ENCODE peak calls at places on chromosomes 11 and 22, in eight cellular contexts. W is endothelial cell of umbilical vein, F is K562, J is HCT116, Y is HepG2, B is SK-N-SH, K is H1, X is GM12878. R is an unnamed sample.

GRCh38 chr11:70200212-70200844 is 2.8 kb upstream of the FADD start:
- DNase-seq in J (no peak), F (no peak), Y (peak), K (no peak), X (no peak), W (no peak), B (no peak), R (no peak)

GRCh38 chr22:33329398-33329797 is 271.2 kb upstream of the SYN3 start:
- DNase-seq in F (no peak), X (no peak), W (no peak), K (no peak), B (no peak), J (no peak), Y (peak), R (no peak)

GRCh38 chr11:66330931-66331330 is 5.3 kb downstream of the RIN1 start:
- DNase-seq in J (no peak), W (no peak), X (no peak), F (no peak), K (no peak), Y (no peak), B (no peak), R (no peak)

GRCh38 chr22:24185001-24185500 is 3.8 kb downstream of the SUSD2 start:
- DNase-seq in K (no peak), B (peak), X (no peak), J (no peak), Y (no peak), F (no peak), W (no peak), R (no peak)

GRCh38 chr11:34183840-34184358 is 78.5 kb downstream of the NAT10 start:
- DNase-seq in F (no peak), W (no peak), B (no peak), K (no peak), X (no peak), J (no peak), Y (no peak), R (no peak)

GRCh38 chr11:2271077-2271326 is 614 bp upstream of the ASCL2 start:
- DNase-seq in X (no peak), J (no peak), F (peak), K (no peak), Y (no peak), W (no peak), B (no peak), R (no peak)

GRCh38 chr11:76662656-76663460 is 7.7 kb downstream of the LRRC32 start:
- DNase-seq in K (no peak), B (no peak), F (no peak), W (no peak), X (no peak), J (no peak), Y (no peak), R (no peak)

GRCh38 chr11:94017446-94017845 is 3.7 kb upstream of the HEPHL1 start:
- DNase-seq in X (no peak), W (no peak), K (no peak), F (no peak), J (no peak), Y (no peak), B (no peak), R (no peak)

GRCh38 chr11:117918366-117919255 is 10.6 kb downstream of the TMPRSS13 start:
- DNase-seq in J (no peak), X (no peak), B (no peak), K (no peak), F (no peak), W (no peak), Y (no peak), R (no peak)

GRCh38 chr11:57378166-57378565 is 2.8 kb downstream of the PRG3 start:
- DNase-seq in W (no peak), X (no peak), J (no peak), Y (peak), K (no peak), F (no peak), B (no peak), R (no peak)

GRCh38 chr11:115933564-115933963 is 429.3 kb upstream of the CADM1 start:
- DNase-seq in W (no peak), Y (no peak), J (no peak), F (no peak), B (no peak), X (no peak), K (no peak), R (no peak)

GRCh38 chr11:43644626-43645299 is 35.8 kb upstream of the HSD17B12 start:
- DNase-seq in B (no peak), W (no peak), K (no peak), J (no peak), Y (peak), X (no peak), F (peak), R (no peak)

GRCh38 chr11:68872216-68873003 is 30.7 kb upstream of the CPT1A start:
- DNase-seq in X (no peak), K (no peak), B (no peak), W (peak), J (no peak), F (no peak), Y (no peak), R (peak)

GRCh38 chr11:100785148-100785983 is 98.3 kb downstream of the ARHGAP42 start:
- DNase-seq in B (no peak), F (no peak), W (no peak), Y (peak), K (no peak), X (no peak), J (no peak), R (no peak)

GRCh38 chr11:124863137-124863825 is 2.0 kb upstream of the ROBO3 start:
- DNase-seq in X (no peak), Y (peak), J (no peak), B (peak), W (no peak), F (no peak), K (no peak), R (no peak)

GRCh38 chr22:48491451-48491941 is 1336.2 kb downstream of the BRD1 start:
- DNase-seq in Y (no peak), J (no peak), W (no peak), X (no peak), B (no peak), K (no peak), F (no peak), R (no peak)

GRCh38 chr11:57094206-57094940 is 87.4 kb upstream of the LRRC55 start:
- DNase-seq in Y (no peak), K (no peak), B (no peak), X (no peak), W (no peak), F (no peak), J (no peak), R (no peak)

GRCh38 chr11:101009685-101010055 is 119.9 kb downstream of the PGR start:
- DNase-seq in X (no peak), B (no peak), K (no peak), J (no peak), F (no peak), Y (no peak), W (no peak), R (no peak)

GRCh38 chr11:70265341-70265740 is 5.1 kb upstream of the PPFIA1 start:
- DNase-seq in B (no peak), W (no peak), Y (no peak), X (no peak), J (no peak), K (no peak), F (no peak), R (peak)

GRCh38 chr11:86735462-86736302 is 63.3 kb upstream of the ME3 start:
- DNase-seq in F (no peak), X (no peak), J (no peak), K (no peak), Y (no peak), B (no peak), W (peak), R (no peak)

GRCh38 chr11:131839326-131839725 is 468.9 kb downstream of the NTM start:
- DNase-seq in X (no peak), F (no peak), K (no peak), B (no peak), W (peak), J (no peak), Y (no peak), R (no peak)

GRCh38 chr11:36374726-36375125 is 78.6 kb downstream of the PRR5L start:
- DNase-seq in W (no peak), F (no peak), Y (no peak), J (no peak), K (no peak), X (no peak), B (no peak), R (no peak)

GRCh38 chr11:36375348-36376314 is 79.5 kb downstream of the PRR5L start:
- DNase-seq in X (no peak), F (no peak), K (no peak), W (peak), J (no peak), B (peak), Y (no peak), R (no peak)

GRCh38 chr11:36377759-36378553 is 81.9 kb downstream of the PRR5L start:
- DNase-seq in B (no peak), K (no peak), Y (no peak), X (no peak), F (no peak), J (no peak), W (no peak), R (no peak)

GRCh38 chr11:36376888-36377758 is 81.0 kb downstream of the PRR5L start:
- DNase-seq in Y (no peak), W (peak), J (no peak), B (peak), X (no peak), K (peak), F (no peak), R (no peak)

DNA sequence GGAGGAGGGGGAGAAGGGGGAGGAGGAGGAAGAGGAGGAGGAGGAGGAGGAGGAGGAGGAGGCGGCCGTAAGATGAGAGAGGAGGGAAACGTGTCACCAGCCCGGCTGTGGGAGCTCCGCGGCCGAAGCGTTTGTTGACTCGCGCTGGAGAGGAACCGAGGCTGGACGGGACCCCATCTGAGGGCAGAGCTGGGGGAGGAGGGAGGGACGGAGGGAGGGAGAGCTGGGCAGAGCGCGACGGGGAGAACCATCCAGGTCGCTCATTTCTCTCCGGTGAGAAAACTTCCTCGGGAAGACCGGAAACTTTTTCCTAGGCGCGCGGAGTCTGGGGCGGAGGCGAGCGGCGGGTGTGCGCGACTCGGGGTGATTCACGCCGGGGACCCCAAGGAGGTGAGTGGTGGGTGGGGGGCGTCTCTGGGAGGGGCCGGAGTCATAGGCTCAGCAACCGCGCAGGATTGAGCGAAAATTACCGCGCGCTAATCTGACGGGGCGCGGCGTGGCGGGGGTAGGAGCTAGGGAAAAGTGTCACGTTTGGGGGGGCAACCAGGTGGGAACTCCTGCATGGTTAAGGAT is 80.3 kb downstream of the PRR5L start:
- DNase-seq in K (no peak), J (no peak), X (no peak), W (peak), B (peak), F (no peak), Y (no peak), R (no peak)
- H3K9ac ChIP-seq in K (peak), J (no peak), X (no peak), W (no peak), B (no peak), F (no peak), Y (no peak), R (peak)

GRCh38 chr11:62775646-62776045 is 4.5 kb downstream of the TAF6L start:
- DNase-seq in X (no peak), J (no peak), F (no peak), Y (no peak), B (no peak), K (no peak), W (no peak), R (no peak)

GRCh38 chr11:62774407-62774806 is 3.2 kb downstream of the TAF6L start:
- DNase-seq in F (no peak), W (no peak), K (no peak), B (no peak), X (no peak), J (no peak), Y (no peak), R (no peak)

GRCh38 chr11:62778441-62778840 is 7.2 kb downstream of the TAF6L start:
- DNase-seq in K (no peak), B (no peak), Y (no peak), W (no peak), F (peak), J (no peak), X (no peak), R (no peak)

GRCh38 chr11:62777389-62777788 is 6.2 kb downstream of the TAF6L start:
- DNase-seq in J (no peak), K (no peak), W (no peak), X (no peak), F (peak), B (no peak), Y (no peak), R (no peak)
- TF ChIP-seq POLR2AphosphoS5 in J (no peak), K (no peak), W (no peak), X (no peak), F (no peak), B (no peak), Y (no peak), R (no peak)

GRCh38 chr11:121446752-121447156 is 5.4 kb upstream of the SORL1 start:
- DNase-seq in K (no peak), W (peak), X (no peak), B (peak), F (no peak), Y (peak), J (no peak), R (no peak)

GRCh38 chr11:121448431-121448941 is 3.6 kb upstream of the SORL1 start:
- DNase-seq in F (no peak), X (no peak), W (no peak), K (no peak), J (no peak), B (no peak), Y (no peak), R (no peak)

GRCh38 chr11:121444508-121444907 is 7.6 kb upstream of the SORL1 start:
- DNase-seq in X (no peak), K (no peak), W (no peak), F (no peak), Y (no peak), J (no peak), B (no peak), R (no peak)

GRCh38 chr11:121443688-121444275 is 8.3 kb upstream of the SORL1 start:
- DNase-seq in F (no peak), B (no peak), W (no peak), X (no peak), J (no peak), K (no peak), Y (no peak), R (no peak)

DNA sequence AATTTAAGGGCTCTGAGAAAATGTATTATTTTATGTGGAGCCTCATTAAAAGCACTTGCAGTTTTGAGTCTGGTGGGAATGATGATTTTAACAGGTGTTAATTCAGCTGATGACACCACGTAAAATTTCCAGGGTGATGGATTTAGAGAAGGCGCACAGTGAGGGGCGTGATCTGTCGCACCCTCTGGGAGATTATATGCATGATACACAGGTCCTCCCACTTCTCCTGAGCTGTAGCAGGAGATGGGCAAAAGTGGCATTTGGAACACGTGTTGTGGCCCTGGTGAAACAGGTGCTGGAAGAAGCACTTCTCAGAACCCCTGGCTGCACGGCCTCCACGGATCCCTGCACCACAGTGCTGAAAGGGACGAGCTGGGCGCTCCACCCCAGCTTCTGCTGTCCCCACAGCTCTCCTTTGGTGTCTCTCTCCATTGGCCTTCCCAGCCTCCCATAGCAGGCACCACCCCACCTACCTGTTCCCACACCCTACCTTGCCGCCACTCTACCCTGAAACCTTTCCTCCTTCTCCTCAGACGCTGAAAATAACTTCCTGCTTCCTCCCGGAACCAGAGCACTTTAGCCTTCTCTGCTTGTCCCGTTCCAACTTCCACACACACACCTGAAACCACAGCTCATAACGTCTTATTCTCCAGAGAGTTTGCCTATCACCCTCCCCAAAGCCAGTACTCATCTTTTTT is 6.9 kb upstream of the SORL1 start:
- DNase-seq in Y (no peak), X (no peak), B (no peak), J (no peak), W (no peak), K (no peak), F (no peak), R (no peak)
- H3K9ac ChIP-seq in Y (no peak), X (peak), B (no peak), J (no peak), W (no peak), K (no peak), F (no peak), R (no peak)

GRCh38 chr11:9052316-9052715 is 39.1 kb downstream of the SCUBE2 start:
- DNase-seq in Y (no peak), J (no peak), W (no peak), X (no peak), F (no peak), B (no peak), K (no peak), R (no peak)

GRCh38 chr11:9046376-9046775 is 42.6 kb upstream of the NRIP3 start:
- DNase-seq in X (no peak), Y (no peak), F (no peak), W (no peak), J (no peak), B (no peak), K (no peak), R (no peak)

GRCh38 chr11:9053631-9054030 is 37.8 kb downstream of the SCUBE2 start:
- DNase-seq in J (no peak), B (no peak), Y (no peak), W (no peak), X (no peak), F (no peak), K (no peak), R (no peak)

DNA sequence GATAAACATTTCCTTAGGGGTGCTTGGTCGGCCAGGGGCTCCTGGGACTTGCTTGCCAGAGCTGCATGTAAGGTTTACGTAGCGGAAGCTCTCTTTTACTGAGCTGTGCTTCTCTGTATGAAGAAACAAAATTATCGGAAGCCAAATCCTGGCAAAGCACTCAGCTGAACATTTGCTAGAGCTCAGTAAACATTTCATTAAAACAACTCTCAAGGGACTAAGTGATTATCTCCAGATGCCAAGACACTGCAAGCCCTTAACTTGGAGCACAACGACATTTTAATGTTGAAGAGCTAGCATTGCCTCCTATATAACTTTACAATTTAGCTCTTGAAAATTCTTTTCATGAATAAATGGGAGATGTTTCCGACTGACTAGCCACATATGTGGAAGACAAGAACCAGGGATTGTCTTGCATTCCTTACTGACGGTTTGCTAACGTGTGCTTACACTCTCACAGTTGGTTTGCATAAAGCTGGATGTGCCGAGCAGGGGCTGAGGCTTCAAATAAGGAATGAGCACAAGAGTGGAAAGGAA is 43.3 kb downstream of the SCUBE2 start:
- DNase-seq in K (no peak), Y (no peak), B (no peak), X (no peak), W (no peak), F (no peak), J (no peak), R (peak)
- TF ChIP-seq POLR2AphosphoS5 in K (no peak), Y (no peak), B (no peak), X (no peak), W (no peak), F (no peak), J (no peak), R (peak)

GRCh38 chr11:111676878-111677585 is 74.8 kb downstream of the SIK2 start:
- DNase-seq in K (no peak), X (no peak), J (peak), W (peak), Y (no peak), B (no peak), F (no peak), R (no peak)
- H3K9ac ChIP-seq in K (no peak), X (no peak), J (no peak), W (no peak), Y (no peak), B (no peak), F (no peak), R (no peak)

GRCh38 chr11:29395555-29396072 is 621.2 kb downstream of the KCNA4 start:
- DNase-seq in K (no peak), Y (no peak), W (no peak), X (no peak), J (no peak), B (no peak), F (no peak), R (no peak)
- TF ChIP-seq POLR2AphosphoS5 in K (no peak), Y (no peak), W (no peak), X (no peak), J (no peak), B (no peak), F (no peak), R (no peak)

GRCh38 chr11:315051-315481 is 1.2 kb downstream of the IFITM1 start:
- DNase-seq in Y (peak), W (no peak), X (no peak), K (no peak), F (no peak), B (no peak), J (no peak), R (no peak)

GRCh38 chr11:313787-314547 is at the start of gene IFITM1:
- DNase-seq in B (no peak), J (no peak), Y (no peak), X (peak), K (no peak), W (peak), F (no peak), R (peak)

GRCh38 chr11:316891-317291 is 3.1 kb downstream of the IFITM1 start:
- DNase-seq in X (no peak), B (no peak), F (no peak), J (no peak), W (no peak), Y (no peak), K (no peak), R (no peak)

GRCh38 chr11:316031-316701 is 2.3 kb downstream of the IFITM1 start:
- DNase-seq in B (peak), Y (no peak), J (no peak), X (no peak), F (peak), W (no peak), K (no peak), R (no peak)

GRCh38 chr11:315516-315994 is 1.7 kb downstream of the IFITM1 start:
- DNase-seq in W (no peak), B (no peak), J (no peak), Y (no peak), K (no peak), X (no peak), F (no peak), R (no peak)
- H3K9ac ChIP-seq in W (no peak), B (no peak), J (no peak), Y (no peak), K (no peak), X (peak), F (peak), R (no peak)

DNA sequence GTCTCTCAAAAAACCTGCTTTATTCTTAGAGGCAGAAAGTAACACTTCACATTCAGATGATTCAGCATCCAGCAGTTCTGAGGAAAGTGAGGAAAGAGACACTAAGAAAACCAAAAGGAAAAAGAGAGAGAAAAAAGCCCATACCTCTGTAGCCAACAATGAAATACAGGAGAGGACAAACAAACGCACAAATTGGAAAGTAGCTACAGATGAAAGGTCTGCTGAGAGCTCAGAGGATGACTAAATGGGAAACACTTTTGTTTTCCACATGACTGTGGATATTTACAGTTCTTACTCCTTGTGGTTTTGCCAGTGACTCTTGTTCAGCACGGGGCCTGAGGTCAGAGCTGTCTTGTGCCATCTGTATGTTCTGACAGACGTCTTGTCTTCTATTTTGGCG is 3.8 kb downstream of the TIMM8B start:
- DNase-seq in Y (no peak), W (no peak), X (no peak), F (no peak), K (no peak), J (no peak), B (no peak), R (no peak)
- TF ChIP-seq POLR2AphosphoS5 in Y (no peak), W (no peak), X (no peak), F (no peak), K (no peak), J (peak), B (no peak), R (no peak)

GRCh38 chr11:65293909-65294381 is 20.7 kb upstream of the CDC42EP2 start:
- DNase-seq in X (no peak), Y (no peak), W (no peak), F (no peak), J (no peak), K (no peak), B (no peak), R (no peak)
- H3K9ac ChIP-seq in X (no peak), Y (no peak), W (no peak), F (no peak), J (no peak), K (no peak), B (no peak), R (no peak)

R was measured in SK-N-MC.